ENCODE peak calls at places on chromosome 18, in four cellular contexts. R, D, E and Y are unnamed samples.

GRCh38 chr18:48774941-48775340 is 175.8 kb downstream of the SMAD7 start:
- DNase-seq in D (no peak), E (no peak), R (peak; percentile 26), Y (no peak)

GRCh38 chr18:28045176-28045810 is 131.6 kb downstream of the CDH2 start:
- DNase-seq in D (no peak), E (peak; percentile 39), R (no peak), Y (no peak)

GRCh38 chr18:61261870-61262269 is 71.4 kb upstream of the CDH20 start:
- DNase-seq in E (no peak), R (no peak), D (no peak), Y (no peak)

GRCh38 chr18:37124511-37124910 is 295.6 kb downstream of the KIAA1328 start:
- DNase-seq in D (no peak), E (peak; percentile 7), R (no peak), Y (no peak)

GRCh38 chr18:48834421-48835011 is 116.2 kb downstream of the SMAD7 start:
- DNase-seq in R (peak; percentile 78), D (no peak), E (peak; percentile 97), Y (peak; percentile 65)

GRCh38 chr18:68362907-68363306 is 352.0 kb downstream of the TMX3 start:
- DNase-seq in R (no peak), E (no peak), D (no peak), Y (no peak)

GRCh38 chr18:57441395-57441794 is 6.2 kb downstream of the ONECUT2 start:
- DNase-seq in D (peak; percentile 57), R (no peak), E (no peak), Y (no peak)

GRCh38 chr18:32037616-32038015 is 19.0 kb downstream of the RNF125 start:
- DNase-seq in R (no peak), E (no peak), D (no peak), Y (no peak)

GRCh38 chr18:74288041-74288440 is 3.7 kb downstream of the CYB5A start:
- DNase-seq in R (no peak), E (no peak), D (no peak), Y (no peak)

GRCh38 chr18:77113361-77114069 is 19.1 kb downstream of the MBP start:
- DNase-seq in R (peak; percentile 30), D (no peak), E (no peak), Y (no peak)

GRCh38 chr18:31954349-31954748 is 11.4 kb upstream of the TRAPPC8 start:
- DNase-seq in E (no peak), R (no peak), D (no peak), Y (no peak)

GRCh38 chr18:7202119-7202680 is 28.7 kb upstream of the LRRC30 start:
- DNase-seq in R (no peak), E (no peak), D (no peak), Y (no peak)

DNA sequence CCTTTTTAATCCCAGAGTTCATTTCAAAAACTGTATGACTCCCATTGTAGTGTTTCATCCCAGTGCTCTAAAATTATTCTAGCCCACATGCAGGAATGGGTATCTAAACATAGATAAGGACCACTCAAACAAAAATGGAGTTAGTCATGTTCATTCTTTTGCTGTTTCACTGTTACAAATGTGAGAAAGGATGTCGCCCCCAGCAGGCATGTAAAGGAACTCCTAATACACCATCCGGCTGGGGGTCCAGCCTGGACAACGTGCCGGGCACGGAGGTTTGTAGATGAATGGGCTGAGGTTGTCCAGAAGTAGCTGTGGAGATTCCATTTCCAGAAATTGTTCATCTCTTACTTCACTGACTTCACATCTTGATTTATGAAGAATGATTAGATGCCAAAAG is 101.9 kb upstream of the RAB12 start:
- DNase-seq in E (no peak), D (peak; percentile 16), R (no peak), Y (no peak)
- TF ChIP-seq CTCF in E (peak; percentile 64), D (peak; percentile 41), R (no peak), Y (no peak)

GRCh38 chr18:41763361-41763760 is 191.7 kb upstream of the PIK3C3 start:
- DNase-seq in R (no peak), E (no peak), D (no peak), Y (no peak)

GRCh38 chr18:41771971-41772370 is 183.1 kb upstream of the PIK3C3 start:
- DNase-seq in D (no peak), E (no peak), R (no peak), Y (no peak)

GRCh38 chr18:41767960-41768359 is 187.1 kb upstream of the PIK3C3 start:
- DNase-seq in E (peak; percentile 60), D (no peak), R (no peak), Y (no peak)
- TF ChIP-seq CTCF in E (peak; percentile 64), D (no peak), R (no peak), Y (no peak)

GRCh38 chr18:47595816-47596501 is 334.5 kb downstream of the SMAD2 start:
- DNase-seq in E (no peak), D (no peak), R (no peak), Y (no peak)
- TF ChIP-seq CTCF in E (peak; percentile 61), D (no peak), R (no peak), Y (peak; percentile 20)

GRCh38 chr18:46867471-46868170 is 49.7 kb downstream of the PIAS2 start:
- DNase-seq in R (no peak), D (no peak), E (no peak), Y (no peak)
- TF ChIP-seq CTCF in R (no peak), D (no peak), E (no peak), Y (no peak)

DNA sequence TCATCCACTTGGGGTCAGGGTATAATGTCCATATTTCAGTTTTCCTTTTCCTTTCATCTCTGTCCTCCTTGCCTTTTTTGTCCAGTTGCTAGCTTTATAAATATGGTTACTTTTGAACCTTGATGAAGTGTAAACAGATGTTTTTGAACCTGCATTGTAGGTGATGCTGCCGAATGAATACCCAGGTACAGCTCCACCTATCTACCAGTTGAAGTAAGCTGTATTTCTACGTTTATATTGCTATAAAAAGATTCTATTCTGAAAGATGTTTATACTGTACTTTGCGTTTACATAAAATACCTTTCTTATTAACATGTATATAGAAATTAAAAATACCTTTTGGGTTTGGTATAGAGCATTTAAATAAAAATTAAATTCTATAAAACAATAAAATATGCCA is 2.2 kb downstream of the IMPACT start:
- DNase-seq in R (no peak), E (no peak), D (no peak), Y (no peak)
- TF ChIP-seq CTCF in R (no peak), E (peak; percentile 55), D (no peak), Y (no peak)